ENCODE peak calls at places on chromosomes 13 and 19, in six cellular contexts. K, G, B, Z, I and C are unnamed samples. For H3K4me1, the result is how much of the 10 kb centered on the place peaks cover.

GRCh38 chr13:23993439-23993980 is 96.2 kb upstream of the C1QTNF9B start:
- DNase-seq in K (no peak), G (no peak), B (no peak), Z (peak), I (no peak), C (no peak)

GRCh38 chr19:49340069-49340864 is 5.1 kb downstream of the CD37 start:
- DNase-seq in K (peak), G (peak), B (peak), Z (no peak), I (peak), C (peak)

GRCh38 chr13:42279080-42279479 is 7.1 kb downstream of the AKAP11 start:
- DNase-seq in K (no peak), G (no peak), B (no peak), Z (no peak), I (no peak), C (no peak)

GRCh38 chr19:7665076-7665475 is 3.8 kb upstream of the RETN start:
- DNase-seq in K (no peak), G (no peak), B (no peak), Z (peak), I (no peak), C (no peak)

GRCh38 chr13:103431880-103432279 is 365.7 kb upstream of the SLC10A2 start:
- DNase-seq in K (no peak), G (no peak), B (no peak), Z (no peak), I (no peak), C (no peak)

GRCh38 chr19:14048439-14049153 is 13.3 kb downstream of the PALM3 start:
- DNase-seq in K (no peak), G (peak), B (peak), Z (no peak), I (peak), C (no peak)

GRCh38 chr13:28199089-28199488 is 60.7 kb downstream of the PAN3 start:
- DNase-seq in K (no peak), G (no peak), B (no peak), Z (no peak), I (no peak), C (no peak)

GRCh38 chr19:53991224-53992113 is at the start of gene CACNG6:
- DNase-seq in K (no peak), G (no peak), B (no peak), Z (no peak), I (no peak), C (no peak)

GRCh38 chr13:61486496-61486895 is 70.8 kb upstream of the PCDH20 start:
- DNase-seq in K (no peak), G (no peak), B (no peak), Z (no peak), I (no peak), C (no peak)

GRCh38 chr13:48403151-48403631 is 9.7 kb downstream of the LPAR6 start:
- DNase-seq in K (no peak), G (no peak), B (no peak), Z (peak), I (no peak), C (no peak)
- TF ChIP-seq POLR2A in K (no peak), G (peak), B (peak), Z (no peak), I (peak), C (peak)

GRCh38 chr13:53189162-53189561 is 160.5 kb downstream of the OLFM4 start:
- DNase-seq in K (no peak), G (no peak), B (no peak), Z (no peak), I (no peak), C (no peak)
- TF ChIP-seq CTCF in K (no peak), G (peak), B (no peak), Z (no peak), I (no peak), C (no peak)

DNA sequence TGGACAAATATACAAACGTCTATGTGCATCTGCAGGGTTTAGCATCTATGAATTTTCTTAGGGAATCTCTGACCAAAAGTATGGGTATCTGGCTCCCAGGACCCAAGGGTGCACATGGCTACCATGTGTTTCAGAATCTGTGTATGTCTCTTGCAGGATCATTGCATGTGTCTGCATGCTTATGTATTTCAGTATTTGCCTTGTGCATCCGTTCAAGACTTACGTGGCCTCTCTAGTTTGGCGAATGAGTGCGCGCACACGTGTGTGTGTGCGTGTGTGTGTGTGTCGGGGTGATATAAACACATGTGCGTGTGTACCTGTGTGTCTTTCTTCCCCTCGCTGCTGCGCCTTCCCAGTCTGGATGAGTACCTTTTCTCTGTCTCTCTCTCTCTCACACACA is 37.2 kb upstream of the POU2F2 start:
- DNase-seq in K (no peak), G (no peak), B (no peak), Z (no peak), I (no peak), C (no peak)
- H3K4me1 ChIP-seq in K (under half), G (under half), B (under half), Z (under half), I (under half), C (under half)

GRCh38 chr19:40344422-40344821 is 3.8 kb downstream of the C19orf47 start:
- DNase-seq in K (no peak), G (no peak), B (no peak), Z (no peak), I (no peak), C (no peak)

GRCh38 chr19:40342644-40343311 is 5.4 kb downstream of the C19orf47 start:
- DNase-seq in K (no peak), G (no peak), B (no peak), Z (no peak), I (no peak), C (no peak)

GRCh38 chr19:40347476-40348124 is 597 bp downstream of the C19orf47 start:
- DNase-seq in K (no peak), G (no peak), B (no peak), Z (no peak), I (no peak), C (no peak)

GRCh38 chr19:40348961-40349507 is 539 bp downstream of the PLD3 start:
- DNase-seq in K (no peak), G (peak), B (no peak), Z (peak), I (peak), C (no peak)

GRCh38 chr19:40348125-40348913 is at the start of the genes C19orf47 and PLD3:
- DNase-seq in K (peak), G (peak), B (peak), Z (peak), I (peak), C (peak)
- TF ChIP-seq POLR2A in K (peak), G (peak), B (peak), Z (peak), I (peak), C (peak)